ENCODE peak calls at places on chromosomes 4 and X, in five cellular contexts. One of them, this sample, is unnamed.

GRCh38 chr4:163382178-163382869 is 38.6 kb downstream of the NPY5R start:
- DNase-seq in fibroblast of lung: no peak
- DNase-seq in GM23338: no peak
- DNase-seq in astrocyte: no peak
- DNase-seq in cardiac muscle cell: no peak
- DNase-seq in this sample: no peak

GRCh38 chr4:144374065-144374464 is 233.5 kb upstream of the GYPA start:
- DNase-seq in fibroblast of lung: no peak
- DNase-seq in GM23338: peak; percentile 51
- DNase-seq in astrocyte: no peak
- DNase-seq in cardiac muscle cell: no peak
- DNase-seq in this sample: no peak

GRCh38 chrX:150692296-150692695 is 900 bp upstream of the MTMR1 start:
- DNase-seq in fibroblast of lung: no peak
- DNase-seq in GM23338: no peak
- DNase-seq in astrocyte: no peak
- DNase-seq in cardiac muscle cell: no peak
- DNase-seq in this sample: no peak

GRCh38 chrX:149515954-149516602 is 11.0 kb upstream of the IDS start:
- DNase-seq in fibroblast of lung: no peak
- DNase-seq in GM23338: no peak
- DNase-seq in astrocyte: no peak
- DNase-seq in cardiac muscle cell: no peak
- DNase-seq in this sample: no peak

GRCh38 chr4:20284990-20285389 is 33.3 kb downstream of the SLIT2 start:
- DNase-seq in fibroblast of lung: peak; percentile 72
- DNase-seq in GM23338: no peak
- DNase-seq in astrocyte: peak; percentile 66
- DNase-seq in cardiac muscle cell: peak; percentile 28
- DNase-seq in this sample: no peak

GRCh38 chrX:155215443-155216178 is 649 bp upstream of the VBP1 start:
- DNase-seq in fibroblast of lung: no peak
- DNase-seq in GM23338: no peak
- DNase-seq in astrocyte: no peak
- DNase-seq in cardiac muscle cell: no peak
- DNase-seq in this sample: no peak

GRCh38 chr4:24805036-24805435 is 9.7 kb downstream of the SOD3 start:
- DNase-seq in fibroblast of lung: no peak
- DNase-seq in GM23338: no peak
- DNase-seq in astrocyte: no peak
- DNase-seq in cardiac muscle cell: no peak
- DNase-seq in this sample: no peak

GRCh38 chr4:165301833-165302232 is 25.6 kb upstream of the MSMO1 start:
- DNase-seq in fibroblast of lung: peak; percentile 28
- DNase-seq in GM23338: no peak
- DNase-seq in astrocyte: peak; percentile 24
- DNase-seq in cardiac muscle cell: peak; percentile 35
- DNase-seq in this sample: no peak

GRCh38 chrX:45479835-45480422 is 279.3 kb upstream of the DIPK2B start:
- DNase-seq in fibroblast of lung: peak; percentile 92
- DNase-seq in GM23338: no peak
- DNase-seq in astrocyte: peak; percentile 93
- DNase-seq in cardiac muscle cell: peak; percentile 58
- DNase-seq in this sample: no peak

GRCh38 chr4:168832746-168833575 is 177.1 kb downstream of the CBR4 start:
- DNase-seq in fibroblast of lung: peak; percentile 46
- DNase-seq in GM23338: peak; percentile 78
- DNase-seq in astrocyte: no peak
- DNase-seq in cardiac muscle cell: no peak
- DNase-seq in this sample: peak; percentile 61

GRCh38 chr4:113849771-113850170 is 88.2 kb upstream of the CAMK2D start:
- DNase-seq in fibroblast of lung: peak; percentile 51
- DNase-seq in GM23338: no peak
- DNase-seq in astrocyte: peak; percentile 39
- DNase-seq in cardiac muscle cell: peak; percentile 76
- DNase-seq in this sample: peak; percentile 37

GRCh38 chr4:174036111-174036510 is 247.4 kb downstream of the FBXO8 start:
- DNase-seq in fibroblast of lung: no peak
- DNase-seq in GM23338: no peak
- DNase-seq in astrocyte: no peak
- DNase-seq in cardiac muscle cell: no peak
- DNase-seq in this sample: no peak

GRCh38 chr4:80015407-80016189 is 57.4 kb downstream of the ANTXR2 start:
- DNase-seq in fibroblast of lung: no peak
- DNase-seq in GM23338: no peak
- DNase-seq in astrocyte: no peak
- DNase-seq in cardiac muscle cell: no peak
- DNase-seq in this sample: no peak

GRCh38 chr4:80012291-80012690 is 60.7 kb downstream of the ANTXR2 start:
- DNase-seq in fibroblast of lung: no peak
- DNase-seq in GM23338: no peak
- DNase-seq in astrocyte: no peak
- DNase-seq in cardiac muscle cell: no peak
- DNase-seq in this sample: no peak

GRCh38 chr4:80014531-80014930 is 58.5 kb downstream of the ANTXR2 start:
- DNase-seq in fibroblast of lung: peak; percentile 27
- DNase-seq in GM23338: no peak
- DNase-seq in astrocyte: peak; percentile 27
- DNase-seq in cardiac muscle cell: no peak
- DNase-seq in this sample: no peak

GRCh38 chr4:80016506-80016905 is 56.5 kb downstream of the ANTXR2 start:
- DNase-seq in fibroblast of lung: peak; percentile 72
- DNase-seq in GM23338: no peak
- DNase-seq in astrocyte: peak; percentile 68
- DNase-seq in cardiac muscle cell: no peak
- DNase-seq in this sample: no peak

GRCh38 chr4:80017125-80017854 is 55.7 kb downstream of the ANTXR2 start:
- DNase-seq in fibroblast of lung: peak; percentile 95
- DNase-seq in GM23338: no peak
- DNase-seq in astrocyte: peak; percentile 95
- DNase-seq in cardiac muscle cell: peak; percentile 85
- DNase-seq in this sample: no peak
- H3K4me1 ChIP-seq in fibroblast of lung: peaks cover 14% of the 10 kb centered on the region
- H3K4me1 ChIP-seq in GM23338: no peaks in the 10 kb centered on the region
- H3K4me1 ChIP-seq in astrocyte: peaks cover 26% of the 10 kb centered on the region
- H3K4me1 ChIP-seq in cardiac muscle cell: no peaks in the 10 kb centered on the region
- H3K4me1 ChIP-seq in this sample: peaks cover 5% of the 10 kb centered on the region

DNA sequence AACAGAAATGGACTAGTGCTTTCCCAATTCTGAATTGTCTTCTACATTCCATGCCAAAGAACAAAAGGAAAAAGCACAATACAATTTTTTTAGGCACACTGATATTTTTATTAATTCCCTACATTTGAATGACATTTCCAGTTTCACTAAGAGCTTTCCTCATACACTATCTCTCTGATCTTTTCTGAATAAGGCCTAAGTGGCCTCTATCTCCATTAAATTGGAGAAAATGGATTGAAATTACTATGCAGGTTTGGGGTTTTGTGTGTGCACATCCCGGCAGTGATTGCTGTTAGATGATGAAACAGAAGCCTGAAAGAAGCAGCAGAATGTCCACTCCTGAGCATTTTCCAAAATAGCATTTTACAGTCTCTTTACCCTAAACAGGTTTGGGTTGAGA is 104.0 kb downstream of the ATP11C start:
- DNase-seq in fibroblast of lung: no peak
- DNase-seq in GM23338: no peak
- DNase-seq in astrocyte: no peak
- DNase-seq in cardiac muscle cell: no peak
- DNase-seq in this sample: no peak
- H3K27ac ChIP-seq in fibroblast of lung: no peak overlapping the region
- H3K27ac ChIP-seq in GM23338: peak overlapping the region; percentile 9
- H3K27ac ChIP-seq in astrocyte: no peak overlapping the region
- H3K27ac ChIP-seq in cardiac muscle cell: no peak overlapping the region
- H3K27ac ChIP-seq in this sample: no peak overlapping the region

GRCh38 chr4:8525383-8526120 is 54.6 kb upstream of the GPR78 start:
- DNase-seq in fibroblast of lung: peak; percentile 57
- DNase-seq in GM23338: no peak
- DNase-seq in astrocyte: peak; percentile 50
- DNase-seq in cardiac muscle cell: peak; percentile 69
- DNase-seq in this sample: no peak
- TF ChIP-seq CTCF in fibroblast of lung: no peak
- TF ChIP-seq CTCF in GM23338: no peak
- TF ChIP-seq CTCF in astrocyte: no peak
- TF ChIP-seq CTCF in cardiac muscle cell: no peak
- TF ChIP-seq CTCF in this sample: no peak

DNA sequence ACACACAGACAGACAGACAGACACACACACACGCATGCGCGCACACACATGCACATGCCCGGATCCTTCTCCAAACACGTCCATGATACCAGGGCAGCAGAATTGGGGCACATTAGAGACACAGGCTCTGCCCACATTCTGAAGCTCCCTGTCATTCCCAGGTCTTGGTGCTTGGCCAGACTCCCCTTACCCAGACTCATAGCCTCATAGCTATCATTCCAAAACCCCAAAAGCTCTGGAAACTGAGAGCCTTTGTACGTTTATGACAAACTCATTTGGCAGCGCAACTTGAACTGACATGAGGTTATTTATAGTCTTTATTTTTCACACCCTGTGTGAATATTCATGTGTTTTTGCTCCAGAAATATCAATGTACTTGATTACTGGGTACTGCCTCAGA is 44.8 kb downstream of the RTL9 start:
- DNase-seq in fibroblast of lung: peak; percentile 69
- DNase-seq in GM23338: no peak
- DNase-seq in astrocyte: peak; percentile 65
- DNase-seq in cardiac muscle cell: no peak
- DNase-seq in this sample: no peak
- H3K4me1 ChIP-seq in fibroblast of lung: peaks cover 8% of the 10 kb centered on the region
- H3K4me1 ChIP-seq in GM23338: peaks cover 7% of the 10 kb centered on the region
- H3K4me1 ChIP-seq in astrocyte: peaks cover 22% of the 10 kb centered on the region
- H3K4me1 ChIP-seq in cardiac muscle cell: no peaks in the 10 kb centered on the region
- H3K4me1 ChIP-seq in this sample: no peaks in the 10 kb centered on the region

GRCh38 chr4:74451214-74451661 is 6.3 kb downstream of the AREG start:
- DNase-seq in fibroblast of lung: peak; percentile 70
- DNase-seq in GM23338: peak; percentile 21
- DNase-seq in astrocyte: peak; percentile 58
- DNase-seq in cardiac muscle cell: peak; percentile 79
- DNase-seq in this sample: no peak
- H3K27ac ChIP-seq in fibroblast of lung: no peak overlapping the region
- H3K27ac ChIP-seq in GM23338: no peak overlapping the region
- H3K27ac ChIP-seq in astrocyte: peak overlapping the region; percentile 33
- H3K27ac ChIP-seq in cardiac muscle cell: no peak overlapping the region
- H3K27ac ChIP-seq in this sample: no peak overlapping the region

DNA sequence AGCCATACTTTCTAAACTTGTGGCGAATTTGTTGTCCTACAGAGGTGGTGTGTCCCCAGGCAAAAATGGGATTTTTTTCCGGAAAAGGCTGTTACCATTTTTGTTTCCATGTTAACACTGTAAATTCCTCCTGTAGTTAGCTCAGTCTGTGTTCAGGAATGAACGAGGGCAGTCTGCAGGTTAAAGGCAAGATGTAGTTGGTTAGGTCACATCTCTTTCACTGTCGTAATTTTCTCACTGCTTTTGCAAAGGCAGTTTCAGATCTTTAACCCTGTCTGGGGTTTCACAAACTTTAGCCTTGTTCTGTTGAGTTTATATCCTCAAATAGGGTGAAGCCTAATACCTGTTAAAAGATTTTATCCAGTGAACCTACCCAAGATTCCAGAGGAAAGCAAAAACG is 50.5 kb upstream of the PUDP start:
- DNase-seq in fibroblast of lung: no peak
- DNase-seq in GM23338: no peak
- DNase-seq in astrocyte: no peak
- DNase-seq in cardiac muscle cell: no peak
- DNase-seq in this sample: no peak
- TF ChIP-seq CTCF in fibroblast of lung: no peak
- TF ChIP-seq CTCF in GM23338: no peak
- TF ChIP-seq CTCF in astrocyte: no peak
- TF ChIP-seq CTCF in cardiac muscle cell: no peak
- TF ChIP-seq CTCF in this sample: no peak

GRCh38 chr4:7280906-7281305 is 88.6 kb downstream of the SORCS2 start:
- DNase-seq in fibroblast of lung: peak; percentile 53
- DNase-seq in GM23338: no peak
- DNase-seq in astrocyte: peak; percentile 36
- DNase-seq in cardiac muscle cell: no peak
- DNase-seq in this sample: no peak

GRCh38 chr4:7281316-7282093 is 89.2 kb downstream of the SORCS2 start:
- DNase-seq in fibroblast of lung: peak; percentile 57
- DNase-seq in GM23338: no peak
- DNase-seq in astrocyte: peak; percentile 34
- DNase-seq in cardiac muscle cell: no peak
- DNase-seq in this sample: no peak

GRCh38 chr4:7282094-7282370 is 89.7 kb downstream of the SORCS2 start:
- DNase-seq in fibroblast of lung: no peak
- DNase-seq in GM23338: no peak
- DNase-seq in astrocyte: no peak
- DNase-seq in cardiac muscle cell: no peak
- DNase-seq in this sample: no peak

GRCh38 chr4:7285244-7286122 is 93.1 kb downstream of the SORCS2 start:
- DNase-seq in fibroblast of lung: no peak
- DNase-seq in GM23338: no peak
- DNase-seq in astrocyte: no peak
- DNase-seq in cardiac muscle cell: no peak
- DNase-seq in this sample: no peak

DNA sequence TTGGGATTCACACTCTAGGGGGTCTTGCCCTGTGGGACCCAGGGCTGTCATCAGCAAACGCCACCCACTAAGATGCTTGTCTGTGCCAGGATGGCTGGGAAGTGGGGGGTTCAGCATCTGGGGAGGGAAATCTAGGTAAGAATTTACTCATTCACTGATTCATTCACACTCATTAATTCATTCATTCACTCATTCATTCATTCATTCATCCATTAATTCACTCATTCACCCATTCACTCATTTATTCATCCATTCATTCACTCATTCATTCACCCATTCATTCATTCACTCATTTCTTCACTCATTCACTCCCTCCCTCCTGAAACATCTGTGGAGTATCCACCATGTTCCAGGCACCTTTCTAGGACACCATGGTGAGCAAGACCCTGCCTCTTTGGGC is 90.4 kb downstream of the SORCS2 start:
- DNase-seq in fibroblast of lung: no peak
- DNase-seq in GM23338: no peak
- DNase-seq in astrocyte: no peak
- DNase-seq in cardiac muscle cell: no peak
- DNase-seq in this sample: no peak
- H3K4me1 ChIP-seq in fibroblast of lung: no peaks in the 10 kb centered on the region
- H3K4me1 ChIP-seq in GM23338: no peaks in the 10 kb centered on the region
- H3K4me1 ChIP-seq in astrocyte: peaks cover 27% of the 10 kb centered on the region
- H3K4me1 ChIP-seq in cardiac muscle cell: no peaks in the 10 kb centered on the region
- H3K4me1 ChIP-seq in this sample: no peaks in the 10 kb centered on the region

GRCh38 chr4:54091637-54092404 is 8.1 kb upstream of the GSX2 start:
- DNase-seq in fibroblast of lung: peak; percentile 62
- DNase-seq in GM23338: peak; percentile 63
- DNase-seq in astrocyte: peak; percentile 49
- DNase-seq in cardiac muscle cell: peak; percentile 77
- DNase-seq in this sample: peak; percentile 82
- H3K27ac ChIP-seq in fibroblast of lung: no peak overlapping the region
- H3K27ac ChIP-seq in GM23338: no peak overlapping the region
- H3K27ac ChIP-seq in astrocyte: no peak overlapping the region
- H3K27ac ChIP-seq in cardiac muscle cell: no peak overlapping the region
- H3K27ac ChIP-seq in this sample: peak overlapping the region; percentile 3